ENCODE peak calls at places on chromosomes 13 and 19, in four cellular contexts. One of them, this sample, is unnamed.

GRCh38 chr19:29928831-29929230 is 13.2 kb upstream of the URI1 start:
- DNase-seq in stimulated activated CD4-positive, alpha-beta T cell treated with anti-CD3 and anti-CD28 coated beads, Interleukin-15, amount 100 ng/mL, for 1 hour: no peak
- DNase-seq in AG04449: no peak
- DNase-seq in effector memory CD4-positive, alpha-beta T cell: no peak
- DNase-seq in this sample: no peak

GRCh38 chr13:94710081-94710809 is 2.1 kb downstream of the SOX21 start:
- DNase-seq in stimulated activated CD4-positive, alpha-beta T cell treated with anti-CD3 and anti-CD28 coated beads, Interleukin-15, amount 100 ng/mL, for 1 hour: no peak
- DNase-seq in AG04449: no peak
- DNase-seq in effector memory CD4-positive, alpha-beta T cell: no peak
- DNase-seq in this sample: no peak

GRCh38 chr19:5339950-5340636 is 519 bp downstream of the PTPRS start:
- DNase-seq in stimulated activated CD4-positive, alpha-beta T cell treated with anti-CD3 and anti-CD28 coated beads, Interleukin-15, amount 100 ng/mL, for 1 hour: no peak
- DNase-seq in AG04449: no peak
- DNase-seq in effector memory CD4-positive, alpha-beta T cell: no peak
- DNase-seq in this sample: no peak

GRCh38 chr19:15463865-15464371 is 426 bp downstream of the RASAL3 start:
- DNase-seq in stimulated activated CD4-positive, alpha-beta T cell treated with anti-CD3 and anti-CD28 coated beads, Interleukin-15, amount 100 ng/mL, for 1 hour: peak; percentile 52
- DNase-seq in AG04449: no peak
- DNase-seq in effector memory CD4-positive, alpha-beta T cell: peak; percentile 71
- DNase-seq in this sample: no peak

GRCh38 chr13:31797154-31797775 is 57.9 kb downstream of the RXFP2 start:
- DNase-seq in stimulated activated CD4-positive, alpha-beta T cell treated with anti-CD3 and anti-CD28 coated beads, Interleukin-15, amount 100 ng/mL, for 1 hour: no peak
- DNase-seq in AG04449: no peak
- DNase-seq in effector memory CD4-positive, alpha-beta T cell: no peak
- DNase-seq in this sample: no peak

GRCh38 chr19:31979362-31979761 is 366.0 kb upstream of the ZNF507 start:
- DNase-seq in stimulated activated CD4-positive, alpha-beta T cell treated with anti-CD3 and anti-CD28 coated beads, Interleukin-15, amount 100 ng/mL, for 1 hour: no peak
- DNase-seq in AG04449: no peak
- DNase-seq in effector memory CD4-positive, alpha-beta T cell: no peak
- DNase-seq in this sample: no peak

GRCh38 chr13:71237332-71237731 is 629.7 kb downstream of the DACH1 start:
- DNase-seq in stimulated activated CD4-positive, alpha-beta T cell treated with anti-CD3 and anti-CD28 coated beads, Interleukin-15, amount 100 ng/mL, for 1 hour: no peak
- DNase-seq in AG04449: no peak
- DNase-seq in effector memory CD4-positive, alpha-beta T cell: no peak
- DNase-seq in this sample: no peak

GRCh38 chr13:79295906-79296564 is 110.0 kb downstream of the RBM26 start:
- DNase-seq in stimulated activated CD4-positive, alpha-beta T cell treated with anti-CD3 and anti-CD28 coated beads, Interleukin-15, amount 100 ng/mL, for 1 hour: no peak
- DNase-seq in AG04449: no peak
- DNase-seq in effector memory CD4-positive, alpha-beta T cell: no peak
- DNase-seq in this sample: no peak

GRCh38 chr19:1830978-1831377 is 17.3 kb downstream of the REXO1 start:
- DNase-seq in stimulated activated CD4-positive, alpha-beta T cell treated with anti-CD3 and anti-CD28 coated beads, Interleukin-15, amount 100 ng/mL, for 1 hour: no peak
- DNase-seq in AG04449: no peak
- DNase-seq in effector memory CD4-positive, alpha-beta T cell: no peak
- DNase-seq in this sample: no peak

This sample was measured in HS-5.